ENCODE peak calls at places on chromosomes 1 and 21, in six cellular contexts. P, D, E, V, A and S are unnamed samples.

GRCh38 chr1:232704694-232705680 is 75.1 kb upstream of the SIPA1L2 start:
- DNase-seq in P (peak; percentile 93), V (peak; percentile 89), A (no peak), E (peak; percentile 98), D (peak; percentile 83), S (no peak)

GRCh38 chr1:17909634-17910033 is 154.5 kb downstream of the ACTL8 start:
- DNase-seq in P (peak; percentile 43), A (no peak), D (no peak), E (peak; percentile 42), V (no peak), S (no peak)

GRCh38 chr1:15154480-15155036 is 1.0 kb downstream of the TMEM51 start:
- DNase-seq in D (peak; percentile 59), A (no peak), V (no peak), E (no peak), P (no peak), S (peak; percentile 47)

GRCh38 chr1:119829636-119830035 is 18.4 kb upstream of the REG4 start:
- DNase-seq in P (no peak), V (no peak), A (no peak), D (no peak), E (no peak), S (no peak)

GRCh38 chr21:42093991-42094417 is 22.9 kb downstream of the UMODL1 start:
- DNase-seq in D (peak; percentile 90), A (no peak), V (peak; percentile 98), P (peak; percentile 83), E (peak; percentile 77), S (no peak)

GRCh38 chr1:64471218-64471719 is 1.3 kb downstream of the CACHD1 start:
- DNase-seq in E (peak; percentile 25), D (peak; percentile 33), P (peak; percentile 28), A (no peak), V (no peak), S (no peak)

GRCh38 chr1:101460709-101461108 is 223.9 kb downstream of the S1PR1 start:
- DNase-seq in V (no peak), A (no peak), P (peak; percentile 33), D (peak; percentile 2), E (peak; percentile 10), S (no peak)

GRCh38 chr1:63663301-63663700 is 70.1 kb downstream of the PGM1 start:
- DNase-seq in E (peak; percentile 61), V (peak; percentile 65), D (peak; percentile 93), A (no peak), P (peak; percentile 9), S (no peak)

GRCh38 chr1:154595621-154596020 is 12.4 kb downstream of the ADAR start:
- DNase-seq in A (no peak), E (no peak), P (no peak), V (peak; percentile 41), D (peak; percentile 47), S (no peak)

GRCh38 chr1:213154056-213154677 is 103.1 kb downstream of the RPS6KC1 start:
- DNase-seq in E (no peak), P (no peak), A (no peak), D (no peak), V (no peak), S (no peak)

GRCh38 chr1:33396188-33397124 is 34.4 kb downstream of the PHC2 start:
- DNase-seq in E (no peak), A (no peak), P (no peak), V (peak; percentile 58), D (no peak), S (no peak)

GRCh38 chr1:62989497-62989896 is 205.6 kb downstream of the ATG4C start:
- DNase-seq in V (no peak), P (no peak), A (no peak), E (peak; percentile 24), D (no peak), S (no peak)

GRCh38 chr1:242411906-242412305 is 112.6 kb downstream of the PLD5 start:
- DNase-seq in P (no peak), E (no peak), A (no peak), D (peak; percentile 35), V (no peak), S (no peak)

DNA sequence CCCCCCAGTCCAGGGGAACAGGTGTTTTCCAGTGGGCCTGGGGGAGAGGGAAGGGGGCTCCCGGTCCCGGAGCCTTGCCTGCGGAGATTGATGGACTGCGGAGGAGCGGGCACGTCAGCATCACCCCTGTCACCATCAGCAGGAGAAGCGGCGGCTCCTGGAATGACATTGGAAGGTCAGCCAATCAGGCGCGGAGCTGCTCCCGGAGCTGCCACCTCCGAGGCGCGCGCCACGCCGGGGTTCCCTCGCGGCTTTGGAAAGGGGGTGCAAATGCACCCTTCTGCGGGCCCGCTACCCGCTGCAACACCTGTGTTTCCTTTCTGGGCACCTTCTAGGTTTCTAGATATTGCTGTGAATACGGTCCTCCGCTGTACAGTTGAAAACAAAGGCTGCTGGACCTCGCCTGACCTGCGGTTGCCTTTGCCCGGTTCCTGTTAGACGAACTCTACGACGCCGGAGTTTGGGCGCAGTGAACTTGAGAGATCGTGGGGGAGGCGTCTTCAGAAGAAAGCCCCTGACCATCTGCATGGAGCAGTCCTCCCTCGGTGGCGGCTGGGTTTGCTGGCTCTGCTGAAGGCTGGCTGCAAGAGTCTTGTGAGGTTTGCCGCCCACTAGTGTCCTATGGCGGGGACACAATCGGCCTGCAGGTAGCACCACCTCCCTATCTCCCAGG is 5.3 kb downstream of the DSCAM start:
- DNase-seq in D (peak; percentile 42), A (no peak), E (no peak), V (peak; percentile 20), P (no peak), S (no peak)
- TF ChIP-seq CTCF in D (peak; percentile 59), A (no peak), E (no peak), V (peak; percentile 20), P (peak; percentile 38), S (no peak)

GRCh38 chr1:116168277-116169032 is 57.3 kb downstream of the MAB21L3 start:
- DNase-seq in D (no peak), A (peak; percentile 84), E (peak; percentile 16), V (no peak), P (peak; percentile 69), S (peak; percentile 85)
- TF ChIP-seq CTCF in D (peak; percentile 31), A (peak; percentile 94), E (peak; percentile 68), V (peak; percentile 67), P (peak; percentile 85), S (peak; percentile 96)

GRCh38 chr1:211525101-211525676 is 33.2 kb upstream of the RD3 start:
- DNase-seq in V (no peak), E (no peak), A (no peak), D (no peak), P (no peak), S (no peak)

GRCh38 chr1:211526101-211526500 is 34.1 kb upstream of the RD3 start:
- DNase-seq in A (no peak), E (no peak), D (no peak), P (no peak), V (no peak), S (no peak)

GRCh38 chr1:211527006-211527405 is 35.0 kb upstream of the RD3 start:
- DNase-seq in P (no peak), D (no peak), V (no peak), A (no peak), E (no peak), S (peak; percentile 59)

GRCh38 chr1:211522804-211523203 is 30.8 kb upstream of the RD3 start:
- DNase-seq in P (no peak), D (no peak), A (no peak), V (no peak), E (no peak), S (no peak)

GRCh38 chr1:211524521-211524920 is 32.6 kb upstream of the RD3 start:
- DNase-seq in D (no peak), V (no peak), E (no peak), A (no peak), P (no peak), S (no peak)
- TF ChIP-seq CTCF in D (no peak), V (no peak), E (no peak), A (no peak), P (no peak), S (no peak)

GRCh38 chr1:89632213-89633102 is 462 bp upstream of the LRRC8C start:
- DNase-seq in E (peak; percentile 59), P (peak; percentile 73), A (peak; percentile 87), D (peak; percentile 65), V (peak; percentile 59), S (peak; percentile 89)
- TF ChIP-seq CTCF in E (peak; percentile 40), P (no peak), A (peak; percentile 53), D (peak; percentile 37), V (no peak), S (peak; percentile 88)

GRCh38 chr1:108141604-108142003 is 58.5 kb downstream of the SLC25A24 start:
- DNase-seq in E (peak; percentile 39), D (peak; percentile 41), P (peak; percentile 56), V (no peak), A (no peak), S (no peak)
- TF ChIP-seq CTCF in E (no peak), D (no peak), P (no peak), V (no peak), A (no peak), S (no peak)

GRCh38 chr1:220454155-220454777 is 73.7 kb upstream of the MARK1 start:
- DNase-seq in E (no peak), P (no peak), V (no peak), D (no peak), A (no peak), S (no peak)
- TF ChIP-seq CTCF in E (peak; percentile 43), P (no peak), V (no peak), D (peak; percentile 28), A (peak; percentile 28), S (no peak)

GRCh38 chr1:207088731-207089626 is at the start of gene C4BPB:
- DNase-seq in V (peak; percentile 16), P (no peak), D (peak; percentile 33), A (peak; percentile 38), E (peak; percentile 75), S (no peak)

GRCh38 chr1:207089627-207090265 is 1.1 kb downstream of the C4BPB start:
- DNase-seq in D (no peak), P (no peak), E (no peak), V (no peak), A (no peak), S (no peak)

GRCh38 chr1:207088161-207088560 is 499 bp upstream of the C4BPB start:
- DNase-seq in P (no peak), V (peak; percentile 54), A (no peak), E (no peak), D (no peak), S (no peak)

GRCh38 chr1:207085887-207086286 is 2.8 kb upstream of the C4BPB start:
- DNase-seq in A (no peak), P (no peak), E (no peak), V (no peak), D (no peak), S (no peak)

GRCh38 chr1:207091185-207091906 is 2.7 kb downstream of the C4BPB start:
- DNase-seq in P (no peak), D (no peak), A (no peak), V (no peak), E (no peak), S (no peak)
- TF ChIP-seq CTCF in P (no peak), D (no peak), A (no peak), V (no peak), E (no peak), S (no peak)

DNA sequence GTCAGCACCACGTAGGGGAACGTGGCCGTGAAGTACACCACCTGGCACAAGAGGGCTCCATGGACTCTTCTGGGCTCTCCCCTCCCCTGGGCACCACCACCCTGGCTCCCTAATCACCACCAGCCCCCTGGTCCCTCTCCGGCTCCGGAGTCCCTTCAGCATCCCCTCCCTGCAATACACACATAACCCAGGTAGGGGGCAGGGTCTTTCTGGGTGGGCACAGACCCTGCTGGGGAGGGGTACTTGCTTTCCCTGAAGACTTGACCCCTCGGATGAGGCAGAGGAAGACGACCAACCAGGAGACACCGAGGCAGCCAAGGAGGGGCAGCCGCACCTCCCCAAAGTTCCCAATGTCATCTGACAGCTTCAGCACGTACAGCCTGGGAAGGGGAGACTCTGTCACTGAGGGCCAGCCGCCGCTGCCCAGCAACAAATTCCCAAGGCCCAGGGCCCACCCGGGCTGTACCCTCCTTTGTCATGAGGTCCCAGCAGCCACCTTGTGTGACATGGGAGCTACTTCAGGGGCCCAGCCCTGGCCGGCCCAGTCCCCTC is 11.3 kb downstream of the CCDC24 start:
- DNase-seq in P (no peak), D (no peak), A (no peak), V (no peak), E (no peak), S (no peak)
- TF ChIP-seq CTCF in P (peak; percentile 7), D (no peak), A (no peak), V (no peak), E (peak; percentile 32), S (peak; percentile 0)